ENCODE peak calls at places on chromosomes 16 and 17, in ten cellular contexts. One of them, this sample, is unnamed. For H3K27me3, the result is how much of the 10 kb centered on the place peaks cover.

GRCh38 chr16:71476457-71476856 is 12.7 kb downstream of the ZNF19 start:
- DNase-seq in left ventricle myocardium inferior: no peak
- DNase-seq in cardiac muscle cell: no peak
- DNase-seq in H9: no peak
- DNase-seq in ascending aorta: no peak
- DNase-seq in GM23338: no peak
- DNase-seq in lung: no peak
- DNase-seq in psoas muscle: no peak
- DNase-seq in HCT116: no peak
- DNase-seq in left lung: no peak
- DNase-seq in this sample: no peak

GRCh38 chr17:65634533-65634932 is 73.1 kb upstream of the AXIN2 start:
- DNase-seq in left ventricle myocardium inferior: no peak
- DNase-seq in cardiac muscle cell: no peak
- DNase-seq in H9: no peak
- DNase-seq in ascending aorta: no peak
- DNase-seq in GM23338: no peak
- DNase-seq in lung: no peak
- DNase-seq in psoas muscle: no peak
- DNase-seq in HCT116: no peak
- DNase-seq in left lung: no peak
- DNase-seq in this sample: no peak

GRCh38 chr16:85765767-85766166 is 14.9 kb upstream of the C16orf74 start:
- DNase-seq in left ventricle myocardium inferior: no peak
- DNase-seq in cardiac muscle cell: no peak
- DNase-seq in H9: no peak
- DNase-seq in ascending aorta: no peak
- DNase-seq in GM23338: no peak
- DNase-seq in lung: no peak
- DNase-seq in psoas muscle: no peak
- DNase-seq in HCT116: no peak
- DNase-seq in left lung: no peak
- DNase-seq in this sample: no peak

GRCh38 chr16:16071631-16072244 is 122.3 kb downstream of the ABCC1 start:
- DNase-seq in left ventricle myocardium inferior: peak
- DNase-seq in cardiac muscle cell: peak
- DNase-seq in H9: no peak
- DNase-seq in ascending aorta: no peak
- DNase-seq in GM23338: no peak
- DNase-seq in lung: no peak
- DNase-seq in psoas muscle: peak
- DNase-seq in HCT116: no peak
- DNase-seq in left lung: no peak
- DNase-seq in this sample: no peak

GRCh38 chr17:20071824-20072691 is 62.9 kb downstream of the SPECC1 start:
- DNase-seq in left ventricle myocardium inferior: no peak
- DNase-seq in cardiac muscle cell: no peak
- DNase-seq in H9: no peak
- DNase-seq in ascending aorta: no peak
- DNase-seq in GM23338: no peak
- DNase-seq in lung: no peak
- DNase-seq in psoas muscle: no peak
- DNase-seq in HCT116: no peak
- DNase-seq in left lung: no peak
- DNase-seq in this sample: no peak

GRCh38 chr16:70703041-70703834 is 17.4 kb upstream of the MTSS2 start:
- DNase-seq in left ventricle myocardium inferior: peak
- DNase-seq in cardiac muscle cell: peak
- DNase-seq in H9: peak
- DNase-seq in ascending aorta: peak
- DNase-seq in GM23338: peak
- DNase-seq in lung: no peak
- DNase-seq in psoas muscle: peak
- DNase-seq in HCT116: no peak
- DNase-seq in left lung: no peak
- DNase-seq in this sample: no peak

GRCh38 chr16:19749571-19750080 is 31.6 kb downstream of the IQCK start:
- DNase-seq in left ventricle myocardium inferior: no peak
- DNase-seq in cardiac muscle cell: no peak
- DNase-seq in H9: no peak
- DNase-seq in ascending aorta: no peak
- DNase-seq in GM23338: no peak
- DNase-seq in lung: no peak
- DNase-seq in psoas muscle: no peak
- DNase-seq in HCT116: no peak
- DNase-seq in left lung: no peak
- DNase-seq in this sample: no peak

GRCh38 chr16:85210423-85211169 is 98.3 kb upstream of the CIBAR2 start:
- DNase-seq in left ventricle myocardium inferior: no peak
- DNase-seq in cardiac muscle cell: peak
- DNase-seq in H9: no peak
- DNase-seq in ascending aorta: no peak
- DNase-seq in GM23338: no peak
- DNase-seq in lung: no peak
- DNase-seq in psoas muscle: no peak
- DNase-seq in HCT116: no peak
- DNase-seq in left lung: no peak
- DNase-seq in this sample: peak

GRCh38 chr16:15434425-15435215 is at the start of gene BMERB1:
- DNase-seq in left ventricle myocardium inferior: peak
- DNase-seq in cardiac muscle cell: peak
- DNase-seq in H9: peak
- DNase-seq in ascending aorta: peak
- DNase-seq in GM23338: peak
- DNase-seq in lung: peak
- DNase-seq in psoas muscle: peak
- DNase-seq in HCT116: peak
- DNase-seq in left lung: peak
- DNase-seq in this sample: peak

GRCh38 chr16:23433261-23433920 is 19.6 kb downstream of the COG7 start:
- DNase-seq in left ventricle myocardium inferior: no peak
- DNase-seq in cardiac muscle cell: no peak
- DNase-seq in H9: no peak
- DNase-seq in ascending aorta: no peak
- DNase-seq in GM23338: no peak
- DNase-seq in lung: no peak
- DNase-seq in psoas muscle: no peak
- DNase-seq in HCT116: no peak
- DNase-seq in left lung: no peak
- DNase-seq in this sample: no peak

GRCh38 chr17:34598161-34598776 is 18.9 kb downstream of the TMEM132E start:
- DNase-seq in left ventricle myocardium inferior: no peak
- DNase-seq in cardiac muscle cell: no peak
- DNase-seq in H9: peak
- DNase-seq in ascending aorta: no peak
- DNase-seq in GM23338: peak
- DNase-seq in lung: no peak
- DNase-seq in psoas muscle: no peak
- DNase-seq in HCT116: no peak
- DNase-seq in left lung: no peak
- DNase-seq in this sample: no peak

GRCh38 chr16:55386534-55387296 is 62.7 kb downstream of the IRX6 start:
- DNase-seq in left ventricle myocardium inferior: no peak
- DNase-seq in cardiac muscle cell: no peak
- DNase-seq in H9: no peak
- DNase-seq in ascending aorta: no peak
- DNase-seq in GM23338: no peak
- DNase-seq in lung: no peak
- DNase-seq in psoas muscle: no peak
- DNase-seq in HCT116: no peak
- DNase-seq in left lung: no peak
- DNase-seq in this sample: peak

GRCh38 chr16:13322357-13322756 is 421.0 kb downstream of the SHISA9 start:
- DNase-seq in left ventricle myocardium inferior: no peak
- DNase-seq in cardiac muscle cell: no peak
- DNase-seq in H9: no peak
- DNase-seq in ascending aorta: no peak
- DNase-seq in GM23338: peak
- DNase-seq in lung: no peak
- DNase-seq in psoas muscle: no peak
- DNase-seq in HCT116: no peak
- DNase-seq in left lung: no peak
- DNase-seq in this sample: no peak
- H3K27ac ChIP-seq in left ventricle myocardium inferior: no peak
- H3K27ac ChIP-seq in cardiac muscle cell: no peak
- H3K27ac ChIP-seq in H9: no peak
- H3K27ac ChIP-seq in ascending aorta: no peak
- H3K27ac ChIP-seq in GM23338: no peak
- H3K27ac ChIP-seq in lung: no peak
- H3K27ac ChIP-seq in psoas muscle: no peak
- H3K27ac ChIP-seq in HCT116: no peak
- H3K27ac ChIP-seq in left lung: no peak
- H3K27ac ChIP-seq in this sample: no peak

GRCh38 chr16:50548659-50549560 is 714 bp downstream of the NKD1 start:
- DNase-seq in left ventricle myocardium inferior: no peak
- DNase-seq in cardiac muscle cell: peak
- DNase-seq in H9: no peak
- DNase-seq in ascending aorta: no peak
- DNase-seq in GM23338: peak
- DNase-seq in lung: no peak
- DNase-seq in psoas muscle: no peak
- DNase-seq in HCT116: no peak
- DNase-seq in left lung: no peak
- DNase-seq in this sample: no peak

GRCh38 chr16:50550035-50550434 is 1.8 kb downstream of the NKD1 start:
- DNase-seq in left ventricle myocardium inferior: no peak
- DNase-seq in cardiac muscle cell: no peak
- DNase-seq in H9: no peak
- DNase-seq in ascending aorta: peak
- DNase-seq in GM23338: no peak
- DNase-seq in lung: no peak
- DNase-seq in psoas muscle: no peak
- DNase-seq in HCT116: no peak
- DNase-seq in left lung: no peak
- DNase-seq in this sample: no peak

GRCh38 chr16:50547340-50547865 is 793 bp upstream of the NKD1 start:
- DNase-seq in left ventricle myocardium inferior: peak
- DNase-seq in cardiac muscle cell: peak
- DNase-seq in H9: peak
- DNase-seq in ascending aorta: peak
- DNase-seq in GM23338: peak
- DNase-seq in lung: no peak
- DNase-seq in psoas muscle: peak
- DNase-seq in HCT116: peak
- DNase-seq in left lung: peak
- DNase-seq in this sample: no peak

GRCh38 chr16:50549561-50549915 is 1.3 kb downstream of the NKD1 start:
- DNase-seq in left ventricle myocardium inferior: no peak
- DNase-seq in cardiac muscle cell: no peak
- DNase-seq in H9: no peak
- DNase-seq in ascending aorta: no peak
- DNase-seq in GM23338: no peak
- DNase-seq in lung: no peak
- DNase-seq in psoas muscle: no peak
- DNase-seq in HCT116: no peak
- DNase-seq in left lung: no peak
- DNase-seq in this sample: no peak

GRCh38 chr16:50547944-50548658 is at the start of gene NKD1:
- DNase-seq in left ventricle myocardium inferior: peak
- DNase-seq in cardiac muscle cell: peak
- DNase-seq in H9: peak
- DNase-seq in ascending aorta: peak
- DNase-seq in GM23338: peak
- DNase-seq in lung: peak
- DNase-seq in psoas muscle: peak
- DNase-seq in HCT116: peak
- DNase-seq in left lung: peak
- DNase-seq in this sample: no peak
- H3K27me3 ChIP-seq in left ventricle myocardium inferior: half or more
- H3K27me3 ChIP-seq in cardiac muscle cell: half or more
- H3K27me3 ChIP-seq in H9: under half
- H3K27me3 ChIP-seq in ascending aorta: under half
- H3K27me3 ChIP-seq in GM23338: under half
- H3K27me3 ChIP-seq in lung: under half
- H3K27me3 ChIP-seq in psoas muscle: under half
- H3K27me3 ChIP-seq in HCT116: under half
- H3K27me3 ChIP-seq in left lung: under half
- H3K27me3 ChIP-seq in this sample: under half

GRCh38 chr17:82333279-82334171 is at the start of gene SECTM1:
- DNase-seq in left ventricle myocardium inferior: peak
- DNase-seq in cardiac muscle cell: peak
- DNase-seq in H9: peak
- DNase-seq in ascending aorta: no peak
- DNase-seq in GM23338: peak
- DNase-seq in lung: peak
- DNase-seq in psoas muscle: peak
- DNase-seq in HCT116: no peak
- DNase-seq in left lung: peak
- DNase-seq in this sample: no peak
- H3K27ac ChIP-seq in left ventricle myocardium inferior: peak
- H3K27ac ChIP-seq in cardiac muscle cell: no peak
- H3K27ac ChIP-seq in H9: no peak
- H3K27ac ChIP-seq in ascending aorta: no peak
- H3K27ac ChIP-seq in GM23338: no peak
- H3K27ac ChIP-seq in lung: peak
- H3K27ac ChIP-seq in psoas muscle: no peak
- H3K27ac ChIP-seq in HCT116: peak
- H3K27ac ChIP-seq in left lung: peak
- H3K27ac ChIP-seq in this sample: no peak

GRCh38 chr17:79619196-79619595 is 8.3 kb upstream of the RBFOX3 start:
- DNase-seq in left ventricle myocardium inferior: peak
- DNase-seq in cardiac muscle cell: no peak
- DNase-seq in H9: peak
- DNase-seq in ascending aorta: peak
- DNase-seq in GM23338: no peak
- DNase-seq in lung: no peak
- DNase-seq in psoas muscle: no peak
- DNase-seq in HCT116: no peak
- DNase-seq in left lung: peak
- DNase-seq in this sample: no peak
- H3K27me3 ChIP-seq in left ventricle myocardium inferior: half or more
- H3K27me3 ChIP-seq in cardiac muscle cell: half or more
- H3K27me3 ChIP-seq in H9: under half
- H3K27me3 ChIP-seq in ascending aorta: under half
- H3K27me3 ChIP-seq in GM23338: under half
- H3K27me3 ChIP-seq in lung: under half
- H3K27me3 ChIP-seq in psoas muscle: under half
- H3K27me3 ChIP-seq in HCT116: half or more
- H3K27me3 ChIP-seq in left lung: under half
- H3K27me3 ChIP-seq in this sample: under half

DNA sequence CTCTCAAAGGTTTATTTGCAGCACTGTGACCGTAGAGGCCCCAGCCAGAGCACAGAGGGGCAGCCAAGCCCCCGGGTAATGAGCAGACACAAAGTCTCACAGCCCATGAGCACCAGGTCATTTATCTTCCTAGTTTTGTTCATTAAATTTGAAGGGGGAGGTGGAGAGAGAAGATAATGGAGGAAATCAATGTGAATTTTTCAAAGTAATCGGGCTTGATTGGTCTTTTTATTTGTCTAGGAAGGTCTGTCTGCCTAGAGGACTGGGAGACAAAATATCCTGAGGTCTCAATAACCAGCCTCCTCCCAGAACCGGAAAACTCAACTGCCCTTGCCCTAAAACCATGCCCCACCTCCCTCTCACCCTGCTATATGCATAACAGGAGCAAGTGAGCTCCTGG is 189.0 kb downstream of the SLC39A11 start:
- DNase-seq in left ventricle myocardium inferior: no peak
- DNase-seq in cardiac muscle cell: no peak
- DNase-seq in H9: no peak
- DNase-seq in ascending aorta: no peak
- DNase-seq in GM23338: no peak
- DNase-seq in lung: no peak
- DNase-seq in psoas muscle: no peak
- DNase-seq in HCT116: no peak
- DNase-seq in left lung: no peak
- DNase-seq in this sample: no peak
- H3K27ac ChIP-seq in left ventricle myocardium inferior: no peak
- H3K27ac ChIP-seq in cardiac muscle cell: no peak
- H3K27ac ChIP-seq in H9: no peak
- H3K27ac ChIP-seq in ascending aorta: no peak
- H3K27ac ChIP-seq in GM23338: no peak
- H3K27ac ChIP-seq in lung: no peak
- H3K27ac ChIP-seq in psoas muscle: no peak
- H3K27ac ChIP-seq in HCT116: no peak
- H3K27ac ChIP-seq in left lung: no peak
- H3K27ac ChIP-seq in this sample: no peak

This sample was measured in foreskin keratinocyte.